ENCODE peak calls at places on chromosomes 5 and 9, in four cellular contexts. A, B, Z and T are unnamed samples.

GRCh38 chr9:95264954-95265615 is 52.4 kb downstream of the FANCC start:
- DNase-seq in A (no peak), B (peak; percentile 13), Z (no peak), T (no peak)

GRCh38 chr5:80181618-80182211 is 74.1 kb downstream of the SERINC5 start:
- DNase-seq in A (peak; percentile 90), B (no peak), Z (no peak), T (no peak)

GRCh38 chr9:89961616-89962341 is 357.0 kb downstream of the GADD45G start:
- DNase-seq in A (no peak), B (no peak), Z (no peak), T (no peak)

GRCh38 chr5:76325876-76326491 is 77.1 kb upstream of the IQGAP2 start:
- DNase-seq in A (no peak), B (no peak), Z (no peak), T (no peak)

GRCh38 chr5:45696206-45696836 is at the start of gene HCN1:
- DNase-seq in A (peak; percentile 17), B (peak; percentile 5), Z (peak; percentile 93), T (no peak)

GRCh38 chr9:114779352-114779845 is 26.4 kb downstream of the TNFSF15 start:
- DNase-seq in A (no peak), B (no peak), Z (no peak), T (no peak)

GRCh38 chr5:27962201-27962600 is 923.8 kb upstream of the CDH9 start:
- DNase-seq in A (no peak), B (no peak), Z (no peak), T (no peak)

GRCh38 chr9:134358026-134358967 is 32.0 kb downstream of the RXRA start:
- DNase-seq in A (no peak), B (no peak), Z (no peak), T (no peak)

GRCh38 chr9:128902351-128903078 is 18.3 kb upstream of the PHYHD1 start:
- DNase-seq in A (no peak), B (no peak), Z (no peak), T (no peak)

GRCh38 chr9:79686381-79687130 is 114.8 kb downstream of the TLE4 start:
- DNase-seq in A (no peak), B (no peak), Z (no peak), T (no peak)

GRCh38 chr5:180352116-180352975 is 790 bp downstream of the GFPT2 start:
- DNase-seq in A (no peak), B (no peak), Z (peak; percentile 65), T (no peak)

GRCh38 chr5:90519081-90519480 is 10.3 kb downstream of the LYSMD3 start:
- DNase-seq in A (no peak), B (no peak), Z (no peak), T (no peak)

GRCh38 chr9:98995059-98995665 is 51.5 kb downstream of the COL15A1 start:
- DNase-seq in A (no peak), B (no peak), Z (no peak), T (no peak)

GRCh38 chr5:54845567-54845941 is 139.8 kb downstream of the ESM1 start:
- DNase-seq in A (no peak), B (peak; percentile 36), Z (no peak), T (no peak)

GRCh38 chr5:142972064-142972463 is 201.9 kb downstream of the ARHGAP26 start:
- DNase-seq in A (no peak), B (no peak), Z (no peak), T (no peak)

GRCh38 chr9:12702160-12702758 is 9.1 kb downstream of the TYRP1 start:
- DNase-seq in A (peak; percentile 3), B (no peak), Z (no peak), T (no peak)

GRCh38 chr5:119346404-119346803 is 9.4 kb upstream of the TNFAIP8 start:
- DNase-seq in A (no peak), B (no peak), Z (no peak), T (no peak)

GRCh38 chr5:173888473-173889135 is 455 bp downstream of the CPEB4 start:
- DNase-seq in A (no peak), B (no peak), Z (no peak), T (no peak)

GRCh38 chr9:127938298-127938690 is 640 bp upstream of the DPM2 start:
- DNase-seq in A (no peak), B (peak; percentile 47), Z (peak; percentile 72), T (no peak)

DNA sequence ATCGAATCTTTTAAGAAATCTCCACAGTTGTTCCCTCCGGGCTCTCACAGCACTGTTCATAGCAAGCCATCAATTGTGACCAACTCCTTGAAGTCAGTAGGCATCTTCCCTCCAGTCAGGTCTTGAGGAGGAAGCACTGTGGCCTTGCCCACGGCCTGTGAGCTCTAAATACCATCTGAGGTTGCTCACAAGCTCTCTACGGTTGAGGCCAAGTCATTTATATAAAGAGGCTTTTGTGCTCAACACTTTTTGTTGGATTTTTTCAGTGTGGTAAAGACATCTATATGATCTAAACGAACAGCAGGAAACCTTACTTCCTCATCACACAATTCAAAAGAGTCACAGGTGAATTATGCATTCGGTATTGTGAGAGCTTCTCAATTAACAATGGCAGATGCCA is 97.3 kb downstream of the ZNF462 start:
- DNase-seq in A (no peak), B (no peak), Z (no peak), T (no peak)
- TF ChIP-seq CBX5 in A (no peak), B (no peak), Z (no peak), T (no peak)

GRCh38 chr9:137268538-137269201 is 8.9 kb upstream of the TOR4A start:
- DNase-seq in A (no peak), B (peak; percentile 64), Z (no peak), T (no peak)
- TF ChIP-seq CBX5 in A (no peak), B (no peak), Z (no peak), T (no peak)

GRCh38 chr9:116434314-116434713 is 252.8 kb upstream of the TRIM32 start:
- DNase-seq in A (no peak), B (no peak), Z (no peak), T (no peak)
- TF ChIP-seq CBX5 in A (no peak), B (no peak), Z (no peak), T (no peak)

GRCh38 chr9:21686738-21687137 is 115.7 kb upstream of the MTAP start:
- DNase-seq in A (no peak), B (no peak), Z (no peak), T (no peak)

GRCh38 chr9:21683484-21684175 is 118.8 kb upstream of the MTAP start:
- DNase-seq in A (no peak), B (no peak), Z (no peak), T (no peak)

GRCh38 chr9:21685502-21685901 is 116.9 kb upstream of the MTAP start:
- DNase-seq in A (no peak), B (no peak), Z (no peak), T (no peak)

GRCh38 chr9:21684231-21684630 is 118.2 kb upstream of the MTAP start:
- DNase-seq in A (no peak), B (no peak), Z (no peak), T (no peak)

GRCh38 chr9:21684831-21685362 is 117.5 kb upstream of the MTAP start:
- DNase-seq in A (peak; percentile 57), B (no peak), Z (no peak), T (no peak)
- TF ChIP-seq CBX5 in A (no peak), B (no peak), Z (no peak), T (no peak)